ENCODE peak calls at places on chromosomes 12 and 14, in eight cellular contexts. R, H, K, N, U, B, D and F are unnamed samples. For H3K4me1 and H3K27me3, the result is how much of the 10 kb centered on the place peaks cover.

GRCh38 chr12:2691340-2692111 is 103.2 kb upstream of the FKBP4 start:
- DNase-seq in R (peak), H (no peak), K (no peak), N (no peak), U (no peak), B (no peak), D (no peak), F (peak)

GRCh38 chr12:47896633-47897032 is 8.2 kb downstream of the VDR start:
- DNase-seq in R (peak), H (no peak), K (peak), N (peak), U (no peak), B (no peak), D (no peak), F (no peak)

GRCh38 chr12:110537605-110538409 is 35.7 kb downstream of the RAD9B start:
- DNase-seq in R (no peak), H (no peak), K (no peak), N (peak), U (no peak), B (no peak), D (no peak), F (peak)

GRCh38 chr12:33724867-33725266 is 285.2 kb upstream of the SYT10 start:
- DNase-seq in R (no peak), H (no peak), K (no peak), N (no peak), U (no peak), B (no peak), D (no peak), F (no peak)

GRCh38 chr12:98420403-98420800 is 95.0 kb upstream of the TMPO start:
- DNase-seq in R (no peak), H (no peak), K (no peak), N (no peak), U (no peak), B (no peak), D (no peak), F (no peak)

GRCh38 chr14:87833026-87833425 is 160.0 kb downstream of the GALC start:
- DNase-seq in R (no peak), H (no peak), K (no peak), N (no peak), U (no peak), B (no peak), D (no peak), F (no peak)

GRCh38 chr12:128956755-128957154 is 103.5 kb downstream of the GLT1D1 start:
- DNase-seq in R (no peak), H (no peak), K (no peak), N (no peak), U (no peak), B (no peak), D (no peak), F (no peak)

GRCh38 chr12:25859976-25860375 is 98.5 kb upstream of the RASSF8 start:
- DNase-seq in R (no peak), H (no peak), K (no peak), N (no peak), U (no peak), B (no peak), D (no peak), F (no peak)

GRCh38 chr14:92692822-92693226 is 55.6 kb downstream of the LGMN start:
- DNase-seq in R (no peak), H (peak), K (peak), N (peak), U (no peak), B (peak), D (peak), F (peak)

GRCh38 chr14:71701990-71702389 is 230.2 kb upstream of the RGS6 start:
- DNase-seq in R (no peak), H (no peak), K (peak), N (no peak), U (no peak), B (no peak), D (no peak), F (no peak)

GRCh38 chr12:80472912-80473500 is 29.0 kb downstream of the PTPRQ start:
- DNase-seq in R (peak), H (peak), K (peak), N (no peak), U (no peak), B (no peak), D (no peak), F (no peak)

GRCh38 chr14:51094282-51094821 is 553 bp downstream of the TRIM9 start:
- DNase-seq in R (peak), H (peak), K (no peak), N (no peak), U (no peak), B (no peak), D (no peak), F (no peak)

GRCh38 chr12:78887008-78887407 is 22.4 kb downstream of the SYT1 start:
- DNase-seq in R (no peak), H (peak), K (peak), N (no peak), U (no peak), B (no peak), D (no peak), F (no peak)

GRCh38 chr12:76277480-76277879 is 70.7 kb downstream of the BBS10 start:
- DNase-seq in R (no peak), H (peak), K (peak), N (no peak), U (no peak), B (no peak), D (no peak), F (no peak)

GRCh38 chr14:24795406-24795805 is 161.4 kb upstream of the GZMB start:
- DNase-seq in R (no peak), H (no peak), K (no peak), N (no peak), U (no peak), B (no peak), D (no peak), F (no peak)

GRCh38 chr14:30270200-30271161 is 288.5 kb upstream of the G2E3 start:
- DNase-seq in R (peak), H (peak), K (peak), N (peak), U (no peak), B (peak), D (peak), F (peak)

GRCh38 chr14:30267141-30267540 is 291.8 kb upstream of the G2E3 start:
- DNase-seq in R (no peak), H (peak), K (peak), N (no peak), U (no peak), B (no peak), D (no peak), F (no peak)

GRCh38 chr14:30264161-30264560 is 294.8 kb upstream of the G2E3 start:
- DNase-seq in R (no peak), H (no peak), K (no peak), N (no peak), U (no peak), B (no peak), D (no peak), F (no peak)

GRCh38 chr14:30260772-30261607 is 298.0 kb upstream of the G2E3 start:
- DNase-seq in R (peak), H (no peak), K (no peak), N (no peak), U (no peak), B (no peak), D (no peak), F (no peak)

DNA sequence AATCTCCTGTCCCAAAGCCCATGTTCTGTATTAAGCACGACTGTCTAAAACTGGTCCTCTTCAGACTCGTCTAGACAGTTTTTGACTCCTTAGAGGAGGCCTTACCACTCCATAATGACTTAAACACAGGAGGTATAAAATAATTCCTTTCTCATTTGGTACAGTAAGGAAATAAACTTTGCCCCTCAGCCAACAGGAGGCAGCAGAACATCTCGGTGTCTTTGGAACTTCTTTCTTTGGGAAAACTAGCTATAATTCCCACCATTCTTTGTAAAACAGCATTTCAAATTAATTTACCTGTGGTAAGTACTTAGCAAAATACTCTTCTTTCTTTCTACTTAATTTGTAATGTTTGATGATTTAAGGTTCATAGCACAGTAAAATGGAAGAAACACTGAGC is 292.7 kb upstream of the G2E3 start:
- DNase-seq in R (peak), H (no peak), K (no peak), N (no peak), U (no peak), B (no peak), D (no peak), F (no peak)
- H3K4me1 ChIP-seq in R (under half), H (under half), K (under half), N (under half), U (under half), B (under half), D (under half), F (under half)

GRCh38 chr12:49100380-49100779 is 5.8 kb upstream of the DHH start:
- DNase-seq in R (no peak), H (no peak), K (no peak), N (no peak), U (no peak), B (no peak), D (no peak), F (no peak)

GRCh38 chr12:49098035-49098451 is 3.4 kb upstream of the DHH start:
- DNase-seq in R (peak), H (peak), K (peak), N (no peak), U (no peak), B (peak), D (peak), F (peak)

GRCh38 chr12:49097381-49097780 is 2.8 kb upstream of the DHH start:
- DNase-seq in R (no peak), H (no peak), K (no peak), N (no peak), U (no peak), B (no peak), D (no peak), F (no peak)

GRCh38 chr12:49094966-49095365 is 365 bp upstream of the DHH start:
- DNase-seq in R (no peak), H (no peak), K (no peak), N (no peak), U (no peak), B (no peak), D (no peak), F (no peak)

GRCh38 chr12:49098703-49099102 is 4.1 kb upstream of the DHH start:
- DNase-seq in R (no peak), H (no peak), K (no peak), N (no peak), U (no peak), B (no peak), D (no peak), F (no peak)
- H3K27ac ChIP-seq in R (no peak), H (no peak), K (no peak), N (no peak), U (no peak), B (no peak), D (no peak), F (no peak)

DNA sequence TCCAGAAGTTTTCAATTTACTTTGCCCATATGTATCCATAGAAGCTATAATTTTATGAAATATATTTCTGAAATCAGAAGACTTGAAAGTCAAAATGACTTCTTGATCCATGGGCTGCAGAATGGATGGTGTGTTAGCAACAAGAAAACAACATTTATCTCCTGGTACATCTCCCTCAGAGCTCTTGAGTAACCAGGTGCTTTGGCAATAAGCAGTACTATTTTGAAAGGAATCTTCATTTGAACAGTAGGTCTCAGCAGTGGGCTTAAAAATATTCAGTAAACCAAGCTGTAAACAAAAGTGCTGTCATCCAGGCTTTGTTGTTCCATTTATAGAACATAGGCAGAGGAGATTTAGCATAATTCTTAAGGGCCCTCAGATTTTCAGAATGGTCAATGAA is 100.4 kb downstream of the SLC38A1 start:
- DNase-seq in R (no peak), H (no peak), K (no peak), N (no peak), U (no peak), B (no peak), D (no peak), F (no peak)
- H3K27me3 ChIP-seq in R (under half), H (under half), K (under half), N (under half), U (under half), B (under half), D (under half), F (under half)

DNA sequence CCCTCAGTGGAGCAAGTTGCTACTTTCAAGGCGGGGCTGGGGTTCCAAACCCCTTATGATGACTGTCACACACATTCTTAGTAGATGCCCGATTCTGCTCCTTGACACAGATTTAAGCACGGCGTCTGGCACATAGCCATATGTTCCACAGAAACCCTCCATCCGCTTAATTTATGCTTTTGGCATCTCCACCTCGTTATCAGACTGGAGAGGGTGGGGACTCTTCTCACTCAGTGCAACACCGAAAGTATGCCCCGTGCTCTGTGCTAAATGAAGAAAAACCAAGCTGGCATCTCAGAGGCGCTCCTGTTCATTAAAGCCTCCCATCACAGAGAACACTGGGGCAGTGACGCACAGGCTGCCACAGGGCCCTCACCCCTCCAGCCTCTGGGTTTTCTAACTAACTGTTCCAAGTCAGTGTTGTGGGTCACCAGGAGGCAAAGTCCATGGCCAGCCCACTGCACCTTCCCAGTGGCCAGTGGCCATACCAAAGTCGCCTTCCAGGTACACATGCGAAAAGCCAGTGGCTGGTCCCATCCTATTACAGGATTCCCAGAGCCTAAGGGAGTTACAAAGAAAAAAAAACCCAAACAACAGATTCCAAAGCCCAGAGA is 27.3 kb downstream of the CCDC88C start:
- DNase-seq in R (no peak), H (no peak), K (no peak), N (no peak), U (no peak), B (no peak), D (no peak), F (no peak)
- H3K4me1 ChIP-seq in R (under half), H (under half), K (under half), N (under half), U (half or more), B (under half), D (under half), F (under half)

GRCh38 chr14:81209187-81209836 is 11.4 kb downstream of the GTF2A1 start:
- DNase-seq in R (no peak), H (no peak), K (no peak), N (no peak), U (no peak), B (no peak), D (no peak), F (no peak)
- H3K27ac ChIP-seq in R (no peak), H (no peak), K (no peak), N (no peak), U (no peak), B (no peak), D (no peak), F (no peak)

DNA sequence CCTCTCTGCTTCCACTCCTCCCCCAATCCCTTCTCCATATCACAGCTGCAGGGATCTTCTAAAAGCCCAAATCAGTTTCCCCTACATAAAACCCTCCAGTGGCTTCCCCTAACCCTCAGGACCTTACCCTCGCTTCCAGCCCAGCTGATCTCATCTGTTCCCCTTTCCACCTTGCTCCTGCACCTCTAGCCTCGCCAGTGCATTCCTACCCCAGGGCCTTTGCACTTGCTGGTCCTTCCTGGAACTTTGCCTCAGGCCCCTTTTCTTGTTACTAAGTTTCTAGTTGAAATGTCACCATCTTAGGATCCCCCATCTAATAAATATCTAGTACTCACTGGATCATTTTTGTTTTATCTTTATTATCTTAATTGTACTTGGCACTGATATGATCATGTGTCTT is 171.9 kb upstream of the LHX5 start:
- DNase-seq in R (no peak), H (no peak), K (no peak), N (no peak), U (no peak), B (no peak), D (no peak), F (no peak)
- H3K27me3 ChIP-seq in R (under half), H (under half), K (half or more), N (under half), U (under half), B (under half), D (under half), F (under half)